ENCODE peak calls at places on chromosomes 5 and 9, in four cellular contexts. W is mammary epithelial cell, Z is tibial nerve, B is tibial artery. M is an unnamed sample. For H3K4me1 and H3K36me3, the result is how much of the 10 kb centered on the place peaks cover.

GRCh38 chr5:32754251-32754650 is 43.1 kb downstream of the NPR3 start:
- DNase-seq in W (no peak), Z (no peak), B (no peak), M (no peak)

GRCh38 chr5:112703866-112704820 is 33.5 kb upstream of the APC start:
- DNase-seq in W (peak), Z (peak), B (no peak), M (no peak)

GRCh38 chr9:19087601-19088000 is 15.1 kb downstream of the HAUS6 start:
- DNase-seq in Z (no peak), B (no peak), W (peak), M (no peak)

GRCh38 chr5:178793156-178793555 is 62.7 kb upstream of the ZNF354A start:
- DNase-seq in B (peak), Z (no peak), W (peak), M (peak)

GRCh38 chr5:170296036-170296934 is 1.3 kb downstream of the LCP2 start:
- DNase-seq in B (no peak), Z (no peak), W (no peak), M (no peak)

GRCh38 chr9:89149726-89150125 is 28.9 kb downstream of the SHC3 start:
- DNase-seq in W (peak), B (no peak), Z (no peak), M (no peak)

GRCh38 chr5:17058438-17058837 is 122.3 kb upstream of the MYO10 start:
- DNase-seq in Z (no peak), W (no peak), B (no peak), M (no peak)

GRCh38 chr9:73131376-73131775 is 20.3 kb upstream of the ANXA1 start:
- DNase-seq in B (no peak), Z (no peak), W (peak), M (no peak)

GRCh38 chr5:150540615-150541396 is 32.9 kb downstream of the NDST1 start:
- DNase-seq in W (peak), Z (no peak), B (peak), M (no peak)

GRCh38 chr5:149325166-149325735 is 20.0 kb upstream of the GRPEL2 start:
- DNase-seq in B (no peak), W (peak), Z (no peak), M (no peak)

GRCh38 chr9:93303806-93304573 is 120.1 kb downstream of the WNK2 start:
- DNase-seq in Z (no peak), B (no peak), W (no peak), M (peak)

GRCh38 chr9:128275198-128276007 is at the start of gene GOLGA2:
- DNase-seq in W (no peak), B (no peak), Z (peak), M (peak)

GRCh38 chr5:177403194-177403825 is 2.8 kb upstream of the PFN3 start:
- DNase-seq in Z (no peak), W (peak), B (no peak), M (no peak)
- H3K4me3 ChIP-seq in Z (peak), W (peak), B (peak), M (peak)

GRCh38 chr5:55114061-55114460 is 11.6 kb downstream of the GZMA start:
- DNase-seq in B (no peak), W (no peak), Z (no peak), M (no peak)
- H3K4me1 ChIP-seq in B (under half), W (under half), Z (under half), M (under half)

DNA sequence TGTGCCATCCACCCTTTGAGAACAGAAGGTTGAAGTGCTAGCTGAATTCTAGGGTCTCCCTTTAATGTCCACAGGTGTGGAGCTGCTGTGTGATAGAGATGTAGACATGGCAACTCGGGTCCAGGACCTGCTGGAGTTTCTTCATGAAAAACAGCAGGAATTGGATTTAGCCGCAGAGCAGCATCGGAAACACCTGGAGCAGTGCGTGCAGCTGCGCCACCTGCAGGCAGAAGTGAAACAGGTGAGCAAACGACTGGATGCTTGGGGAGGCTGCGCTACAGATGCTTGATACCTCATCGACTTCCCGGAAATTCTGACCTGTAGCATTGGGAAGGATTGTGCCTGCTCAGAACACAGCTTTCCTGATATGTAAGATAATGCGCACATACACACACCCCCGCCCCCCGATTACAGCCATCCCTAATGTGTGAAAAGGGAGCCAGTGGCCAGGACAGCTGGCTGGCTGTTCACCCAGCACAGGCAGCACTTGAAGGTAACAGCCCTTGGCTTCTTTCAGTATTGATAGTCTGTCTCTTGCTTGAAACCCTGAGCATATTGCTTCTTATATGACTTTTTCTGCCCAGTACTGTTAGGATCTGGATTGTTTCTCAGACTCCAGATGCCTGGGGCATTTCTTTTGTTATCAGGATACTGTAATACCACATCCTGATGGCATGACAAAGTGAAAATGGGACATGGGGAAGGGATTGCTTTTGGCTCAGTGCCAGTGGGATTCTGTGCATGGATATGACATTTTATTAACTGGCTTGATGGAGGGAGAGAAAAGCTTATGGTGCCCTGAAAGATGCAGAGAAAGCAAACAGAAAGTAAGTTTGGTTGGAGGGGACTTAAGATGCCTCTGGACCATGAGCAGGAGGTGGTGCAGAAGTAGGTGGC is 216.8 kb upstream of the OTULINL start:
- DNase-seq in Z (no peak), W (peak), B (no peak), M (peak)
- H3K36me3 ChIP-seq in Z (under half), W (under half), B (half or more), M (under half)

DNA sequence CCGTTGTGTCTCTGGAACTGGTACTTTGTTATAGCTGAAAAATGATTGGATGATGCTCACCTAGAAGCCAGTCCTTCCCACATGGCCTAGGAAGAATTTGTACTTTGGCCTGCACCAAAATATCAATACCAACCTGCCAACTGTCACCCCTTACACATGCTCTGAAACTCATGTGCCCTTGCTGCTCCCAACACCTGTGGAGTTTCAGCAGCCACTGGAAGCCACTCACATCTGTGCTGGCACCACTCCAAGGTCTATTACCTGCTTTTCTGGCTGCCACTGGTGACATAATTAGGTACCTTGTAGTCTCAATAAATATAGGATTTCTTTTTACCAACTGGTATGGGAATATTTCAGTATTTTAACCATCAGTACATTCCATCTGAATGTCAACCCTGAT is 363.6 kb downstream of the SH3GL2 start:
- DNase-seq in W (no peak), Z (no peak), B (no peak), M (no peak)
- H3K4me3 ChIP-seq in W (no peak), Z (no peak), B (no peak), M (no peak)

GRCh38 chr5:119362714-119363113 is 6.9 kb downstream of the TNFAIP8 start:
- DNase-seq in B (no peak), W (peak), Z (no peak), M (no peak)

GRCh38 chr5:119361723-119362122 is 5.9 kb downstream of the TNFAIP8 start:
- DNase-seq in Z (no peak), W (no peak), B (no peak), M (no peak)

GRCh38 chr5:119363271-119363670 is 7.5 kb downstream of the TNFAIP8 start:
- DNase-seq in Z (no peak), W (no peak), B (no peak), M (no peak)

GRCh38 chr5:119365847-119366536 is 10.2 kb downstream of the TNFAIP8 start:
- DNase-seq in Z (no peak), B (no peak), W (no peak), M (no peak)

DNA sequence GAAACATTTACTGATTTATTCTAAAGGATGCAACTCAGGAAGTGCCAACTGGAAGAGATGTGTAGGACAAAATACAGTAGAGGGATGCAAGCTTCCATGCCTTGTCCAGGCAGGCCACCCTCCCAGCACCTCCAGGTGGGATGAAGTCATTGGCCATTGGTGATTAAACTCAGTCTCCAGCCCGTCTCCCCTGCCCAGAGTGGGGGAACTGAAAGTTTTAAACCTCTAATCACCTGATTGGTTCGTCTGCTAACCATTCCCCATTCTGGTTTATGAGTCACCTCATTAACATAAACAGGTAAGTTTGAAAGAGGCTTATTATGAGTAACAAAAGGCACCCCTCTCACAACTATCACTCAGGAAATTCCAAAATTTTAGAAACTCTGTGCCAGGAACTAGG is 8.1 kb downstream of the TNFAIP8 start:
- DNase-seq in B (no peak), Z (no peak), W (peak), M (no peak)
- H3K4me1 ChIP-seq in B (half or more), Z (under half), W (half or more), M (under half)

GRCh38 chr5:168810641-168811040 is 231.5 kb upstream of the PANK3 start:
- DNase-seq in W (no peak), Z (no peak), B (no peak), M (no peak)

GRCh38 chr5:168807261-168807660 is 228.1 kb upstream of the PANK3 start:
- DNase-seq in W (no peak), B (no peak), Z (no peak), M (no peak)

GRCh38 chr5:168809218-168809617 is 230.1 kb upstream of the PANK3 start:
- DNase-seq in Z (no peak), B (no peak), W (no peak), M (no peak)

GRCh38 chr5:168803541-168803940 is 224.4 kb upstream of the PANK3 start:
- DNase-seq in W (no peak), B (no peak), Z (no peak), M (no peak)

DNA sequence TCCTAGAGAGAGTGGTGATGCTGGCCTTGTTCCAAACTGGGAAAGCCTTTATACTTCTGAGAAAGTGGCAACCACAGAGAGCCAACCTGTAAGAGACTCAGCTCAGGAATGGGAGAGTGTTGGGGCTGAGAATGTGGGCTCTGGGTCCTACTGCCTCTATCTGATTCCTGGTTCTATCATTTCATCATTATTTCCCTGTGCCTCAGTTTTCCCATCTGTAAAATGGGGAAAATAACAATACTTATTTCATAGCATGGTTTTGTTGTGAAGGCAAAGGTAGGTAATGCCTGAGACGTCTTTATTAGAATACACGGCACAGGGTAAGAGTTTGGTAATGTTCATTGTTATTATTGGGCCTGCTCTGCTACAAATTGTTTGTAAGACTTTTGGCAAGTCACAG is 229.0 kb upstream of the PANK3 start:
- DNase-seq in Z (no peak), W (no peak), B (no peak), M (no peak)
- H3K36me3 ChIP-seq in Z (under half), W (under half), B (under half), M (under half)

DNA sequence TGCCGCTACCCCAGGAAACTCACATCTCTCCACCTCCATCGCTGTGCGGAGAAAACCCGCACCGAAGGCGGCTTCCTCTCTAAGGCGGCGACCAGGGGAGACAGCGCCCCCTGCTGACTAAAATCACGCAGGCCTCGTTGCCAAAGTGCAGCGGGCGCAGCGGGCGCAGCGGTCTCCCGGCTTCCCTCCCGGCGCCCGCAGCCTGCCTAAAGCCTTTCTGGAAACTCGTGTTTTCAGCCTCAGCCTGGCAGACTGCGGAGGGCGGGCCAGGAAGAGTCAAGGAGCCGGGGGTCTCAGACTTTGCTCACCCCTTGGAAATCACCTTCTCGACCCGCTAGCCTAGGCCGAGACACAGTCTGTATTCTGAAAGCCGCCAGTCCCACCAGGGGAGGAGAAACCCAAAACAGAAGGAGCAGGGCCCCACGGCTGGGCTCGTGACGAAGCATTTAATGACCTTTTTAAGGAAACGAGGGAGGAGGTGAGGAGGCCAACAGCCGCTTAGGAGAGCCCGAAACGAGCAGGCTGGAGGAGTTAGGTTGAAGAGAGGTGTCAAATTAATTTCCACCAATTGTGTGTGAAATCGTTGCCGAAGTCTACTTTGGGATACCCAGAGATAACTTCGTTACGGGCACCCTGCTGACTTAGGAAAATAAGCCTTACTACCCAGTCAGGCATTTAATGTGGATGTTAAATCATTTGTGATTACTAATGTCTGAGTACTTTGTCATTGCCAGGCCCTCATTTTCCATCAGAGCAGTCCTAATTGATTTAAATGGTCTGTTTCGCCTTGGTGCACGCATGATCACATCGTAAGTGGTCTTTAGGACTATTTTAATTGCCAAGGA is 7.3 kb upstream of the FOXB2 start:
- DNase-seq in B (peak), W (no peak), Z (peak), M (peak)
- H3K4me3 ChIP-seq in B (no peak), W (no peak), Z (no peak), M (peak)

DNA sequence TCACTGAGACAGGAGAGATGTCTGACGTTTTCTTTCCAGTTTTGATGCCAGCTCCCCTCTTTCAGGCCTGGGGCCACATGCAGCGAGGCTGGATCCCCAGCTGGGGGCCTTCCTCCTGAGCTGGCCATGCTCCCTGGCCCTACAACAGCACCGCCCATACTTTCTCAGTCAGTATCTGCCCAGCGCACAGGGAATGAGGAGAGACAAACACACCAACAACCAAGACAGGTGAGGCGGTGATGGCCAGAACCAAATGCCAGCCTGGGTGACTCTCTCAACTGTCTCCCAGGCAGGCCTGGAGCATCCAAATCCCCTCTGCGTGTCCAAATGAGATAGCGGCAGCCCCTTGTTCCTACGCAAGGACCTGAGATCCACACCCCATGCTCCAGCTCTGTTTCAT is 109.6 kb downstream of the ROR2 start:
- DNase-seq in Z (no peak), W (no peak), B (no peak), M (no peak)
- H3K4me1 ChIP-seq in Z (under half), W (under half), B (under half), M (under half)